ENCODE peak calls at places on chromosomes 16 and 17, in nine cellular contexts. K, E, N, H, W, B, T, S and I are unnamed samples.

GRCh38 chr16:27426423-27427408 is 24.7 kb downstream of the IL21R start:
- DNase-seq in W (peak; percentile 51), T (peak; percentile 90), N (peak; percentile 67), E (no peak), S (no peak), H (peak; percentile 55), K (peak; percentile 31), B (no peak), I (peak; percentile 2)

GRCh38 chr17:73420897-73421296 is 109.1 kb upstream of the CDC42EP4 start:
- DNase-seq in B (peak; percentile 86), W (peak; percentile 37), E (no peak), T (peak; percentile 89), S (no peak), K (no peak), N (no peak), H (peak; percentile 73), I (peak; percentile 26)

GRCh38 chr17:65109990-65110680 is 27.0 kb upstream of the RGS9 start:
- DNase-seq in T (peak; percentile 52), B (no peak), S (no peak), H (no peak), N (no peak), K (no peak), E (no peak), W (no peak), I (no peak)

GRCh38 chr17:676060-676745 is 38.4 kb downstream of the VPS53 start:
- DNase-seq in K (no peak), H (no peak), E (no peak), T (no peak), W (no peak), S (no peak), B (no peak), N (no peak), I (no peak)

GRCh38 chr17:77209330-77209748 is 68.6 kb downstream of the SEC14L1 start:
- DNase-seq in B (no peak), E (peak; percentile 94), K (peak; percentile 20), N (no peak), S (no peak), H (no peak), W (no peak), T (no peak), I (no peak)

GRCh38 chr17:59377410-59377809 is 46.0 kb downstream of the YPEL2 start:
- DNase-seq in H (no peak), S (no peak), K (no peak), B (no peak), N (no peak), T (no peak), E (peak; percentile 69), W (no peak), I (no peak)

GRCh38 chr16:58907297-58907696 is 173.2 kb upstream of the GOT2 start:
- DNase-seq in E (no peak), W (no peak), K (no peak), N (no peak), B (no peak), T (no peak), S (no peak), H (no peak), I (no peak)

GRCh38 chr17:58501451-58501850 is 13.0 kb downstream of the MTMR4 start:
- DNase-seq in N (no peak), B (no peak), H (no peak), K (no peak), S (no peak), W (no peak), T (no peak), E (no peak), I (no peak)

GRCh38 chr17:64707077-64707591 is 45.0 kb upstream of the SMURF2 start:
- DNase-seq in E (peak; percentile 30), W (no peak), S (peak; percentile 15), N (no peak), B (peak; percentile 98), K (peak; percentile 47), T (peak; percentile 100), H (peak; percentile 45), I (peak; percentile 69)

GRCh38 chr17:81403040-81403467 is 7.8 kb downstream of the BAHCC1 start:
- DNase-seq in B (no peak), N (no peak), H (no peak), T (no peak), S (no peak), W (no peak), K (no peak), E (no peak), I (no peak)

GRCh38 chr17:58328195-58329034 is at the start of gene TSPOAP1:
- DNase-seq in S (peak; percentile 64), K (peak; percentile 83), B (no peak), N (peak; percentile 79), E (no peak), W (no peak), T (no peak), H (peak; percentile 86), I (no peak)

GRCh38 chr17:4101127-4101798 is 41.6 kb downstream of the ZZEF1 start:
- DNase-seq in B (no peak), K (no peak), N (no peak), W (no peak), S (no peak), T (no peak), E (no peak), H (no peak), I (no peak)

GRCh38 chr16:50497592-50497991 is 50.6 kb upstream of the NKD1 start:
- DNase-seq in E (no peak), S (no peak), T (peak; percentile 50), W (no peak), H (no peak), K (no peak), N (no peak), B (no peak), I (no peak)

GRCh38 chr17:3771140-3771539 is 29.8 kb downstream of the ITGAE start:
- DNase-seq in S (no peak), T (no peak), H (no peak), B (no peak), N (peak; percentile 45), W (no peak), K (no peak), E (no peak), I (no peak)

GRCh38 chr16:1314399-1315068 is 5.1 kb downstream of the UBE2I start:
- DNase-seq in S (no peak), K (no peak), H (no peak), N (no peak), B (no peak), T (no peak), W (no peak), E (no peak), I (no peak)

GRCh38 chr17:17792143-17792550 is 44.6 kb downstream of the SREBF1 start:
- DNase-seq in K (no peak), H (no peak), S (no peak), W (no peak), B (no peak), E (no peak), T (no peak), N (no peak), I (no peak)

GRCh38 chr16:29743827-29744531 is 1.8 kb downstream of the C16orf54 start:
- DNase-seq in W (no peak), T (no peak), S (no peak), B (no peak), H (no peak), E (no peak), K (no peak), N (peak; percentile 53), I (no peak)

GRCh38 chr17:39750131-39751015 is 12.6 kb downstream of the GRB7 start:
- DNase-seq in W (no peak), T (peak; percentile 41), N (no peak), B (no peak), K (peak; percentile 32), S (no peak), H (peak; percentile 49), E (no peak), I (no peak)

GRCh38 chr17:65794572-65794971 is 233.1 kb upstream of the AXIN2 start:
- DNase-seq in B (peak; percentile 49), W (peak; percentile 60), E (no peak), H (peak; percentile 59), T (peak; percentile 53), K (no peak), N (no peak), S (no peak), I (peak; percentile 45)

GRCh38 chr16:3101841-3102470 is 2.9 kb upstream of the ZSCAN10 start:
- DNase-seq in T (no peak), H (peak; percentile 93), B (no peak), W (no peak), K (no peak), E (no peak), S (no peak), N (no peak), I (no peak)

GRCh38 chr17:50841949-50842354 is 6.6 kb downstream of the WFIKKN2 start:
- DNase-seq in N (no peak), K (peak; percentile 87), T (peak; percentile 48), S (peak; percentile 79), B (peak; percentile 94), E (peak; percentile 50), H (peak; percentile 90), W (peak; percentile 87), I (peak; percentile 70)

GRCh38 chr17:33447090-33447489 is 154.0 kb upstream of the ASIC2 start:
- DNase-seq in K (no peak), H (no peak), S (no peak), W (no peak), T (no peak), N (no peak), B (no peak), E (no peak), I (no peak)

GRCh38 chr16:79097090-79097489 is 503.4 kb downstream of the MAF start:
- DNase-seq in S (no peak), T (no peak), B (no peak), W (no peak), E (no peak), H (no peak), N (no peak), K (no peak), I (no peak)

GRCh38 chr17:67164298-67164697 is 80.7 kb downstream of the HELZ start:
- DNase-seq in S (no peak), K (no peak), E (no peak), W (no peak), N (no peak), T (no peak), H (no peak), B (no peak), I (no peak)

GRCh38 chr17:35849469-35850348 is 19.0 kb downstream of the HEATR9 start:
- DNase-seq in H (peak; percentile 79), E (peak; percentile 29), W (peak; percentile 39), S (peak; percentile 37), N (peak; percentile 57), T (peak; percentile 59), K (peak; percentile 39), B (peak; percentile 67), I (peak; percentile 70)

GRCh38 chr17:27285501-27285900 is 8.4 kb upstream of the WSB1 start:
- DNase-seq in W (no peak), S (no peak), B (no peak), T (no peak), E (no peak), K (no peak), H (no peak), N (no peak), I (no peak)

GRCh38 chr17:75691371-75692290 is 24.5 kb downstream of the SAP30BP start:
- DNase-seq in K (peak; percentile 70), S (peak; percentile 60), B (no peak), T (peak; percentile 84), W (no peak), E (no peak), N (no peak), H (no peak), I (no peak)

GRCh38 chr16:29011112-29011511 is 26.3 kb downstream of the LAT start:
- DNase-seq in B (no peak), N (no peak), S (no peak), K (no peak), W (peak; percentile 42), H (peak; percentile 63), E (no peak), T (no peak), I (no peak)

GRCh38 chr17:50560931-50561750 is 626 bp downstream of the CACNA1G start:
- DNase-seq in E (no peak), N (no peak), K (no peak), B (no peak), T (no peak), W (no peak), H (peak; percentile 51), S (no peak), I (no peak)

GRCh38 chr16:9206156-9206555 is 114.7 kb downstream of the HAPSTR1 start:
- DNase-seq in B (no peak), T (no peak), H (no peak), N (no peak), K (no peak), W (no peak), S (no peak), E (no peak), I (no peak)

GRCh38 chr17:51118330-51119195 is 2.1 kb downstream of the SPAG9 start:
- DNase-seq in E (peak; percentile 93), T (no peak), S (no peak), W (no peak), K (no peak), N (no peak), H (no peak), B (no peak), I (no peak)